ENCODE peak calls at places on chromosomes 3 and 15, in seven cellular contexts. I is mucosa of gallbladder, L is fibroblast of gingiva, E is amniotic stem cell, H is GM12891, F is BE2C, R is neural progenitor cell. P is an unnamed sample.

GRCh38 chr3:94147039-94147438 is 84.2 kb downstream of the NSUN3 start:
- DNase-seq in E (no peak), R (no peak), H (no peak), I (no peak), F (no peak), L (no peak), P (no peak)

GRCh38 chr3:32432711-32433530 is 41.3 kb downstream of the CMTM7 start:
- DNase-seq in F (no peak), H (no peak), R (no peak), L (peak), I (no peak), E (no peak), P (no peak)

GRCh38 chr3:140188285-140188684 is 253.3 kb downstream of the CLSTN2 start:
- DNase-seq in I (no peak), H (no peak), E (no peak), R (no peak), L (no peak), F (peak), P (no peak)

GRCh38 chr3:195356151-195357086 is 85.5 kb upstream of the XXYLT1 start:
- DNase-seq in R (peak), H (no peak), I (peak), F (no peak), E (no peak), L (no peak), P (no peak)

GRCh38 chr3:168517514-168518071 is 421.9 kb upstream of the GOLIM4 start:
- DNase-seq in I (no peak), F (no peak), R (no peak), H (no peak), L (no peak), E (no peak), P (no peak)

GRCh38 chr15:100671858-100672543 is 69.6 kb downstream of the ASB7 start:
- DNase-seq in F (peak), E (no peak), H (no peak), I (no peak), L (peak), R (peak), P (no peak)

GRCh38 chr15:51168700-51169099 is 74.0 kb upstream of the TNFAIP8L3 start:
- DNase-seq in F (no peak), R (no peak), I (no peak), L (no peak), E (no peak), H (no peak), P (no peak)

GRCh38 chr15:87733522-87733921 is 523.0 kb downstream of the NTRK3 start:
- DNase-seq in E (no peak), R (no peak), H (no peak), F (no peak), I (no peak), L (no peak), P (no peak)

GRCh38 chr15:39578851-39579486 is 1.9 kb upstream of the THBS1 start:
- DNase-seq in F (no peak), H (no peak), E (no peak), I (no peak), L (peak), R (peak), P (no peak)

GRCh38 chr3:168850109-168850508 is 754.4 kb upstream of the GOLIM4 start:
- DNase-seq in R (no peak), L (no peak), I (no peak), F (no peak), H (no peak), E (no peak), P (no peak)

P was measured in HCEC 1CT.